ENCODE peak calls at places on chromosomes 11 and 22, in six cellular contexts. Y is HepG2, V is A549, X is GM12878, B is HEK293T, D is K562. K is an unnamed sample.

GRCh38 chr11:1039481-1040427 is 3.2 kb upstream of the MUC6 start:
- DNase-seq in Y (no peak), V (no peak), X (no peak), B (no peak), D (no peak), K (no peak)

GRCh38 chr11:78620159-78620558 is 45.5 kb upstream of the NARS2 start:
- DNase-seq in Y (no peak), V (no peak), X (no peak), B (no peak), D (no peak), K (no peak)

GRCh38 chr22:33051960-33052839 is 6.0 kb downstream of the SYN3 start:
- DNase-seq in Y (peak), V (no peak), X (no peak), B (peak), D (no peak), K (no peak)

GRCh38 chr11:17643506-17644405 is 75.6 kb upstream of the MYOD1 start:
- DNase-seq in Y (no peak), V (no peak), X (no peak), B (no peak), D (no peak), K (no peak)

GRCh38 chr11:44806631-44807030 is 79.9 kb downstream of the TSPAN18 start:
- DNase-seq in Y (no peak), V (no peak), X (no peak), B (no peak), D (no peak), K (no peak)

GRCh38 chr11:86124251-86125233 is 55.7 kb upstream of the PICALM start:
- DNase-seq in Y (peak), V (peak), X (no peak), B (no peak), D (no peak), K (no peak)

GRCh38 chr11:3014314-3014938 is 22.3 kb upstream of the NAP1L4 start:
- DNase-seq in Y (no peak), V (no peak), X (no peak), B (no peak), D (no peak), K (no peak)

GRCh38 chr11:80086496-80087055 is 645.7 kb upstream of the TENM4 start:
- DNase-seq in Y (no peak), V (no peak), X (no peak), B (no peak), D (no peak), K (no peak)

GRCh38 chr11:70225629-70226582 is 22.8 kb downstream of the FADD start:
- DNase-seq in Y (no peak), V (no peak), X (no peak), B (no peak), D (no peak), K (no peak)

GRCh38 chr22:28710112-28710888 is 30.7 kb upstream of the TTC28 start:
- DNase-seq in Y (peak), V (peak), X (no peak), B (no peak), D (no peak), K (peak)

GRCh38 chr22:50059185-50059880 is 1.2 kb upstream of the TTLL8 start:
- DNase-seq in Y (peak), V (peak), X (no peak), B (peak), D (peak), K (peak)

GRCh38 chr22:25747245-25747944 is 5.4 kb downstream of the MYO18B start:
- DNase-seq in Y (peak), V (peak), X (no peak), B (no peak), D (peak), K (peak)

GRCh38 chr22:40401981-40402406 is 31.6 kb downstream of the SGSM3 start:
- DNase-seq in Y (no peak), V (no peak), X (no peak), B (no peak), D (no peak), K (no peak)

GRCh38 chr22:49212466-49212865 is 615.2 kb downstream of the BRD1 start:
- DNase-seq in Y (no peak), V (no peak), X (no peak), B (no peak), D (no peak), K (no peak)

GRCh38 chr11:64874841-64875240 is 3.6 kb downstream of the EHD1 start:
- DNase-seq in Y (no peak), V (no peak), X (no peak), B (no peak), D (no peak), K (no peak)

GRCh38 chr11:126415669-126416420 is 60.4 kb downstream of the ST3GAL4 start:
- DNase-seq in Y (no peak), V (no peak), X (no peak), B (no peak), D (no peak), K (no peak)

GRCh38 chr11:110174645-110175310 is 81.6 kb downstream of the ZC3H12C start:
- DNase-seq in Y (no peak), V (no peak), X (no peak), B (no peak), D (peak), K (peak)

GRCh38 chr22:40541300-40541699 is 95.2 kb downstream of the MRTFA start:
- DNase-seq in Y (no peak), V (no peak), X (peak), B (peak), D (no peak), K (no peak)

GRCh38 chr22:43955040-43955882 is at the start of gene SAMM50:
- DNase-seq in Y (peak), V (peak), X (peak), B (peak), D (peak), K (peak)

GRCh38 chr11:128487978-128488377 is 99.4 kb downstream of the ETS1 start:
- DNase-seq in Y (no peak), V (no peak), X (no peak), B (no peak), D (no peak), K (no peak)

DNA sequence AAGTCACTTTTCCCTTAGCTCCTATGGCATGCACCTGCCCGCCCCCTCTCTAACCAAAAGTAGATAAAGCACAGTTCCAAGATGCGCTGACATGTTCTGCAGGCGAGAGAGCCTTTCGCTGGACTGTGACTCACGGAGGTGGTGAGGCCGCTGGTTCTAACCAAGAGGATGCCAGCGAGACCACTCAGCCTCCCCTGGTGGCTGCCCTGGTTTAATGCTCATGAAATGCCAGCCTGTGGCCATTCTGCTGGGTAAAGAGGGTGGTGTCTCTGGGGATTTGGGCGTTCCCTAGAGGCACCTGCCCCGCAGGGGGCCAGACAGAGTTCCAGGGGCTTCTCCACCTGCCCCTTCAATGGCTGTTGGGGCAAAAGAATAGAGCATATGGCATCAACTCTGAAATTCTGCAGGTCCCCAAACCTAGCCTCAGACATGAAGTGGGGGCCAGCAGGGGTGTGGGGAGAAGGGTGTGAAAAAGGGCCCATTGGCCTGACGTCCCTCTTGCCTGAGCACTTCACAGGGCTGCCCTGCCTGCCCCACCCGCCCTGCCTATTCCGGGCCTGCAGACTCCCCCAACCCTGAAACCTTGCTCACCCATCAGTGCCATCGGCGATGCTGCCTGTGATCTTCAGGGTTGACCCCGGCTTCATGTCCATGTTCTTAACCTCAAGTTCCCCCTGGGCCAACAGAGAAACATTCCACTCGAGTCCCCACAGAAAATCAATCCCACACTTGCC is 8.5 kb downstream of the LGALS2 start:
- DNase-seq in Y (no peak), V (peak), X (no peak), B (no peak), D (no peak), K (peak)
- TF ChIP-seq BHLHE40 in Y (no peak), V (no peak), X (no peak), B (no peak), D (no peak), K (no peak)

GRCh38 chr11:36268337-36268931 is 20.8 kb downstream of the COMMD9 start:
- DNase-seq in Y (no peak), V (no peak), X (no peak), B (no peak), D (no peak), K (no peak)

GRCh38 chr11:36266767-36267166 is 22.5 kb downstream of the COMMD9 start:
- DNase-seq in Y (no peak), V (no peak), X (no peak), B (no peak), D (no peak), K (no peak)

GRCh38 chr11:36265793-36266628 is 23.2 kb downstream of the COMMD9 start:
- DNase-seq in Y (peak), V (peak), X (no peak), B (peak), D (peak), K (peak)

GRCh38 chr11:36273110-36273509 is 16.1 kb downstream of the COMMD9 start:
- DNase-seq in Y (no peak), V (no peak), X (no peak), B (no peak), D (no peak), K (no peak)

DNA sequence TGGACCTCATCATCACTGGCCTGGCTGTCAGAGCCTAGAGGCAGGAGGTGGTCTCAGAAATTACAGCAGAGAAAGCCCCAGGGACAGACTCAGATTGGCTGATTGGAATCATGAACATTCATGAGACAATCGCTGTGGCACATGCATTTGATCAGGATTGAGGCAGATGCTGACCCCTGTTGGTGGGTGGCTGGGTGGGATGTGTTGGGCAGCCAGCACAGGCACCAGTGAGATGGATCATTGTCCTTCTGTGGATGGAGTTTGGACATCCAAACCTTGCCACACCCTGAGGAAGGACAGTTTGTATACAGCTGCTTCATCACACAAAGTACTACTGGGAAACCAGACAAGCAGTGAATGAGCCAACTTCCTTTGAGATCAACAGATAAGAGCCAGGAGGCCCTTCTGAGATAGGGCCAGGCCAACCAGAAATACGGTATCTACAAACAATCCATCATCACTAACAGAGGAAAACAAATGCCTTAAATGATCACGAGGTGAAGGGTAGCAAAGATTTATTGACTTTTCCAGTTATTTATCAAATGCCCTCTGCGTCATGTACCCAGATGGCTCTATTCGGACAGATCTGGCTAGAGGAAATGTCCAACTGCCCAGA is 17.3 kb downstream of the COMMD9 start:
- DNase-seq in Y (no peak), V (no peak), X (no peak), B (no peak), D (no peak), K (no peak)
- TF ChIP-seq BHLHE40 in Y (no peak), V (no peak), X (no peak), B (no peak), D (no peak), K (no peak)

DNA sequence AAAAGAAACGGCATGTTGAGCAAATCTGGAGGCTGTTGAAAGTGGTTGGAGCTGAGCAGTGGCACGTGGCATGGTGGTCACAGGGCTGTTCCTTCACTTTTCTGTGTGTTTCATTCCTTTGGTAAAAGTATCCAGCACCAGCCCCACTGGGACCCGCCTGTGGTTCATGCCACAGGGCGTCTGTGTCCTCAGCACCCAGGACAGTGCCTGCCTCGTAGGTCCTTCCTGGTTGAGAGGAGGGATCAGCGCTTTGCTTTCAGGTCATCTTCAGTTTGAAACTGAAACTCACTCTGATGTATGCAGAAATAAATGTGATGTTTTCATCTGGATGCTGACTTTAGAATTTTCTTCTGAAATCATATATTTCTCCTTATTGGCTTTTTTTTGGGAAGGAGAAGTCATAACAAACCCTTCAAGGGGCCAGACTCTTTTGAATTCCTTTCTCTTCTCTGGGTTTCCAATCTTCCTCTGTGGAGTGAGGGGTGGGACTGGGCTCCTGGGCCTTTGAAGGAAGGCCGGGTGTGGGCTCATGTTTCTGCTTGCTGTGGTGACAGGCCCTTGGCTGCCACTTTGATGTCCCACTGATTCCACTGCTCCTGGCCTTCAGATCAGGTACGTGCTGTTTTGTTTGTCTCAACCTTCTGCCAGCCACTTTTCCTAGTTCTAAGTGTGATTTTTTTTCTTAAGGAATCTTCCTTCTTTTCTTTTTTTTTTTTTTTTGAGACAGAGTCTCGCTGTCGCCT is 26.1 kb downstream of the TBC1D22A start:
- DNase-seq in Y (no peak), V (no peak), X (no peak), B (no peak), D (no peak), K (no peak)
- TF ChIP-seq BHLHE40 in Y (no peak), V (no peak), X (peak), B (no peak), D (no peak), K (no peak)

DNA sequence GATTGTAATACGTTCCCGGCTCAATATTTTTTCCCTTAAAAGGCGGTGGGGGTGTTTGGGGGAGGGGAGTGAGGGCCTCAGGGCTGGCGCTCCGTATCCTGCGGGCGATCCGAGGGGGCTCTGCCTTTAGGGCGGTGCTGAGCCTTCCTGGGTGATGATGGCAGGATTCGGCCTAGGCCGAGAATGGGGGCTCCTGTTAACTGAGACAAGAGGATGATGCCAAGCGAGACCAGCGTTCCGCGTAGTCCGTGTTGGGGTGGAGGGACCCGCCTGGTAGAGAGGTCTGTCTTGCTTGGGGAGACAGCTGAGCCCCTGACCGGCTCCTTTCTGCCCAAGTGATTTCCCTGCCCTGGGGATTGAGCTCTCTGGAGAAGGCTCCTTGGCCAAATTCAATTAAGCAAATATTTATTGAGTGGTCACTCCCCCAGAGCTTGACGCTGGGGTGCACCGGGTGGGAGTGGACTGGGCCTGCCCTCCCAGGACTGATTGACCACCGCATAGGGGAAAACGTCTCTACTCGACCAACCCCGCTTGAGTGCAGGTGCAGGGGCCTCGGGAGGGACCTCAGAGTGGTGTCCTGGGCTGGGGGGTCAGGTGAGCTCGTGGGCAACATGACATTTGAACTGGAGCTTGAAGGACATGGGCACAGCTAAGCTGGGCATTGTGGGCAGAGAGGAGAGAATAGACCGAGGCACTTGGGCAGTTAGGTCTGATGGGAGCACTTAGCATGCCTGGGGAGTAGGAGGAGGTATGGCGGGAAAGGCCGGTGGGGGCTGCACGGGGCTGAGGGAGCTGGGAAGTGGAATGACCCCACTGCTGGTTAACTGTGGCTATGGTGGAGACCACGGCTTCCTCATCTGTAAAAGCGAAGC is 1.1 kb downstream of the GNAZ start:
- DNase-seq in Y (no peak), V (no peak), X (no peak), B (no peak), D (no peak), K (no peak)
- TF ChIP-seq BHLHE40 in Y (no peak), V (no peak), X (no peak), B (no peak), D (peak), K (no peak)

GRCh38 chr11:122036022-122036421 is 80.0 kb downstream of the BLID start:
- DNase-seq in Y (no peak), V (no peak), X (no peak), B (no peak), D (no peak), K (peak)
- TF ChIP-seq BHLHE40 in Y (no peak), V (no peak), X (no peak), B (no peak), D (no peak), K (no peak)

K was measured in IMR-90.